ENCODE peak calls at places on chromosome 20, in five cellular contexts. U, N, T, O and D are unnamed samples.

GRCh38 chr20:9838035-9838377 is 870 bp downstream of the PAK5 start:
- DNase-seq in T (no peak), O (peak), N (no peak), U (no peak), D (no peak)

GRCh38 chr20:45235995-45236394 is 14.8 kb downstream of the SEMG2 start:
- DNase-seq in U (no peak), N (no peak), T (no peak), O (no peak), D (no peak)

GRCh38 chr20:48286571-48287551 is 501.6 kb upstream of the SULF2 start:
- DNase-seq in U (no peak), N (no peak), O (peak), T (no peak), D (no peak)

GRCh38 chr20:47487175-47487917 is 14.3 kb upstream of the NCOA3 start:
- DNase-seq in N (no peak), U (no peak), O (no peak), T (no peak), D (peak)

GRCh38 chr20:20519269-20519668 is 151.4 kb downstream of the INSM1 start:
- DNase-seq in T (no peak), N (no peak), O (no peak), U (no peak), D (no peak)

GRCh38 chr20:50469324-50469723 is 40.9 kb upstream of the PTPN1 start:
- DNase-seq in U (no peak), T (no peak), N (no peak), O (no peak), D (no peak)

GRCh38 chr20:51802170-51802745 is at the start of gene SALL4:
- DNase-seq in N (no peak), O (peak), U (peak), T (no peak), D (no peak)

GRCh38 chr20:45325367-45325766 is 17.3 kb upstream of the MATN4 start:
- DNase-seq in N (no peak), U (no peak), O (peak), T (no peak), D (no peak)

GRCh38 chr20:7406671-7407070 is 533.6 kb downstream of the HAO1 start:
- DNase-seq in T (no peak), O (no peak), U (no peak), N (no peak), D (no peak)

GRCh38 chr20:59018817-59019216 is 412 bp upstream of the TUBB1 start:
- DNase-seq in N (no peak), U (no peak), T (no peak), O (no peak), D (no peak)

GRCh38 chr20:33991498-33991897 is 2.2 kb upstream of the RALY start:
- DNase-seq in T (no peak), O (no peak), U (no peak), N (no peak), D (no peak)

GRCh38 chr20:20815711-20816455 is 103.4 kb upstream of the RALGAPA2 start:
- DNase-seq in N (no peak), T (no peak), U (no peak), O (no peak), D (no peak)

GRCh38 chr20:10505320-10506226 is 70.5 kb downstream of the SLX4IP start:
- DNase-seq in T (no peak), O (no peak), N (peak), U (no peak), D (no peak)

GRCh38 chr20:50399003-50399916 is 110.9 kb upstream of the PTPN1 start:
- DNase-seq in U (peak), O (no peak), N (no peak), T (no peak), D (no peak)

GRCh38 chr20:59623133-59623532 is 18.8 kb downstream of the PHACTR3 start:
- DNase-seq in T (no peak), N (no peak), O (no peak), U (no peak), D (no peak)

GRCh38 chr20:32779500-32780215 is 17.5 kb downstream of the DNMT3B start:
- DNase-seq in U (no peak), T (no peak), O (peak), N (no peak), D (no peak)

GRCh38 chr20:64115171-64115911 is 8.0 kb upstream of the NPBWR2 start:
- DNase-seq in T (peak), U (no peak), N (no peak), O (peak), D (no peak)

GRCh38 chr20:13422637-13423036 is 201.6 kb downstream of the ISM1 start:
- DNase-seq in N (peak), O (no peak), T (no peak), U (no peak), D (no peak)

GRCh38 chr20:24787071-24787470 is 162.0 kb upstream of the CST7 start:
- DNase-seq in N (no peak), U (no peak), T (no peak), O (no peak), D (no peak)

GRCh38 chr20:41632896-41633295 is 14.7 kb upstream of the CHD6 start:
- DNase-seq in N (no peak), O (no peak), T (no peak), U (no peak), D (no peak)

GRCh38 chr20:46351357-46352058 is 43.2 kb upstream of the CDH22 start:
- DNase-seq in O (no peak), T (no peak), U (no peak), N (no peak), D (no peak)

GRCh38 chr20:59308493-59309201 is 8.2 kb downstream of the EDN3 start:
- DNase-seq in N (no peak), U (no peak), T (no peak), O (no peak), D (no peak)

GRCh38 chr20:52234302-52235045 is 42.9 kb upstream of the ZFP64 start:
- DNase-seq in T (no peak), U (no peak), N (no peak), O (no peak), D (no peak)

GRCh38 chr20:32829291-32830005 is 9.7 kb downstream of the MAPRE1 start:
- DNase-seq in T (no peak), U (no peak), O (no peak), N (no peak), D (no peak)

GRCh38 chr20:44470327-44470726 is 5.3 kb upstream of the TTPAL start:
- DNase-seq in T (no peak), N (no peak), U (no peak), O (no peak), D (no peak)

GRCh38 chr20:12171927-12172581 is 254.4 kb downstream of the BTBD3 start:
- DNase-seq in O (no peak), T (peak), U (peak), N (no peak), D (no peak)

GRCh38 chr20:8095648-8096572 is 36.2 kb upstream of the PLCB1 start:
- DNase-seq in O (no peak), U (no peak), T (no peak), N (no peak), D (no peak)